ENCODE peak calls at places on chromosomes 4 and X, in eight cellular contexts. O is neural progenitor cell, S is kidney glomerular epithelial cell, R is C1 segment of cervical spinal cord, C is NCI-H2029 treated with DMSO at 0.1 percent for 48 hours, W is HT1080, I is iris pigment epithelial cell, Y is memory B cell. L is an unnamed sample.

GRCh38 chrX:74009041-74009440 is 294.9 kb upstream of the ZCCHC13 start:
- DNase-seq in O (no peak), S (no peak), R (no peak), C (no peak), W (no peak), I (peak; percentile 55), Y (no peak), L (peak; percentile 2)

GRCh38 chr4:114512595-114513295 is 85.9 kb upstream of the UGT8 start:
- DNase-seq in O (no peak), S (peak; percentile 47), R (no peak), C (no peak), W (no peak), I (no peak), Y (no peak), L (peak; percentile 25)

GRCh38 chrX:149871940-149872339 is 9.0 kb upstream of the MAGEA8 start:
- DNase-seq in O (peak; percentile 39), S (no peak), R (no peak), C (no peak), W (peak; percentile 32), I (no peak), Y (no peak), L (peak; percentile 56)

GRCh38 chr4:109655396-109655795 is 47.8 kb downstream of the CASP6 start:
- DNase-seq in O (no peak), S (no peak), R (no peak), C (no peak), W (no peak), I (no peak), Y (no peak), L (no peak)

GRCh38 chrX:39877919-39878318 is 219.8 kb downstream of the BCOR start:
- DNase-seq in O (peak; percentile 32), S (no peak), R (no peak), C (no peak), W (no peak), I (no peak), Y (no peak), L (no peak)

GRCh38 chrX:1784773-1785172 is 169.9 kb downstream of the ASMT start:
- DNase-seq in O (no peak), S (no peak), R (no peak), C (no peak), W (no peak), I (no peak), Y (no peak), L (no peak)

GRCh38 chr4:24730256-24731001 is 64.9 kb upstream of the SOD3 start:
- DNase-seq in O (no peak), S (no peak), R (peak; percentile 4), C (no peak), W (peak; percentile 18), I (peak; percentile 2), Y (no peak), L (no peak)

GRCh38 chr4:114597410-114598115 is 1.0 kb upstream of the UGT8 start:
- DNase-seq in O (peak; percentile 13), S (no peak), R (no peak), C (no peak), W (no peak), I (no peak), Y (no peak), L (peak; percentile 28)

GRCh38 chrX:41589634-41590270 is 99.0 kb upstream of the GPR34 start:
- DNase-seq in O (no peak), S (peak; percentile 64), R (no peak), C (no peak), W (no peak), I (peak; percentile 45), Y (no peak), L (no peak)

GRCh38 chr4:106160560-106160959 is 155.4 kb downstream of the TBCK start:
- DNase-seq in O (no peak), S (no peak), R (no peak), C (no peak), W (no peak), I (no peak), Y (no peak), L (no peak)

GRCh38 chrX:129958814-129959492 is 23.5 kb upstream of the BCORL1 start:
- DNase-seq in O (no peak), S (no peak), R (no peak), C (no peak), W (no peak), I (no peak), Y (no peak), L (no peak)

GRCh38 chr4:176288020-176288419 is 19.0 kb upstream of the ASB5 start:
- DNase-seq in O (no peak), S (no peak), R (no peak), C (no peak), W (no peak), I (no peak), Y (no peak), L (no peak)

GRCh38 chrX:38112566-38112965 is 106.2 kb downstream of the SYTL5 start:
- DNase-seq in O (no peak), S (no peak), R (no peak), C (peak; percentile 57), W (no peak), I (no peak), Y (no peak), L (no peak)